ENCODE peak calls at places on chromosome 5, in four cellular contexts. Z is A549, G is K562, C is HepG2. S is an unnamed sample.
A peak's percentile ranks its signal among the peaks of the same experiment; 100 is the strongest.

GRCh38 chr5:95078868-95079267 is 206.0 kb downstream of the MCTP1 start:
- DNase-seq in C (no peak), Z (no peak), G (no peak), S (no peak)

GRCh38 chr5:7592910-7593309 is 197.0 kb downstream of the ADCY2 start:
- DNase-seq in G (peak; percentile 24), C (no peak), Z (no peak), S (peak; percentile 48)

GRCh38 chr5:6804766-6805165 is 91.5 kb downstream of the TENT4A start:
- DNase-seq in Z (no peak), C (no peak), G (no peak), S (no peak)

GRCh38 chr5:107570805-107571531 is 99.8 kb downstream of the EFNA5 start:
- DNase-seq in Z (peak; percentile 14), C (peak; percentile 2), G (no peak), S (peak; percentile 28)

GRCh38 chr5:159189310-159189709 is 20.0 kb downstream of the RNF145 start:
- DNase-seq in Z (no peak), G (no peak), C (no peak), S (no peak)

GRCh38 chr5:43038523-43038989 is 1.6 kb downstream of the ANXA2R start:
- DNase-seq in C (no peak), G (peak; percentile 58), Z (no peak), S (no peak)

GRCh38 chr5:112799661-112800060 is 61.4 kb upstream of the SRP19 start:
- DNase-seq in G (no peak), C (no peak), Z (no peak), S (no peak)

GRCh38 chr5:159034083-159034824 is 65.5 kb downstream of the EBF1 start:
- DNase-seq in G (no peak), C (no peak), Z (no peak), S (no peak)

GRCh38 chr5:1737790-1738405 is 61.7 kb downstream of the MRPL36 start:
- DNase-seq in Z (no peak), C (peak; percentile 31), G (peak; percentile 61), S (no peak)

GRCh38 chr5:24535646-24536045 is 109.1 kb downstream of the CDH10 start:
- DNase-seq in G (no peak), Z (no peak), C (no peak), S (no peak)

GRCh38 chr5:90368454-90369246 is 40.9 kb downstream of the CETN3 start:
- DNase-seq in G (no peak), Z (no peak), C (no peak), S (no peak)

GRCh38 chr5:61234019-61234418 is 71.8 kb upstream of the SMIM15 start:
- DNase-seq in C (no peak), Z (no peak), G (no peak), S (no peak)

GRCh38 chr5:122099060-122099790 is 21.2 kb upstream of the LOX start:
- DNase-seq in G (peak; percentile 79), Z (no peak), C (no peak), S (no peak)

GRCh38 chr5:124725040-124725434 is 21.4 kb downstream of the ZNF608 start:
- DNase-seq in G (peak; percentile 75), C (no peak), Z (no peak), S (no peak)

GRCh38 chr5:100232730-100233129 is 302.4 kb upstream of the FAM174A start:
- DNase-seq in G (no peak), C (no peak), Z (no peak), S (no peak)

GRCh38 chr5:165029471-165029870 is 1524.1 kb downstream of the MAT2B start:
- DNase-seq in Z (no peak), G (peak; percentile 3), C (peak; percentile 6), S (peak; percentile 44)

GRCh38 chr5:33588654-33589372 is 148.0 kb downstream of the TARS1 start:
- DNase-seq in Z (peak; percentile 21), C (peak; percentile 34), G (peak; percentile 80), S (peak; percentile 83)

GRCh38 chr5:76782444-76782843 is 36.4 kb upstream of the F2RL1 start:
- DNase-seq in C (no peak), Z (no peak), G (no peak), S (no peak)

GRCh38 chr5:1510631-1511030 is 13.1 kb downstream of the LPCAT1 start:
- DNase-seq in G (no peak), C (no peak), Z (no peak), S (peak; percentile 10)

DNA sequence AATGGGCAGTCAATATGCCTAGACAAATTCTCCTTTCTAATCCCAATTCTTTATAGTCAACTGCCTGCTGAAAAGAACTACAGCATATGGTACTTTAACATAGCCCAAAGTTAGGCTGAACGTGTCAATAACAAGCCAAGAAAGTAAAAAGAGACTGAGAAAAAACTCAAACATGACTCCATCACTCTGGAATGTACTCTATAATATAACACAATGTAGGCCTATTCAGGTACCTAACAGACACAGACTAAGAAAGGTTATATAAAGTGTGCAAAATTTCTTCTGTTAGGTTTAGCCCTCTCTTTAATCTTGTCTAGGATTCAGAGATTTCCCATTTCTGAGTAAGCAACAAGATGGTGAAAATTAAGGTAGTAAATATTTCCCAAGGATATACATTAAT is 209.7 kb upstream of the PRR16 start:
- DNase-seq in G (no peak), C (no peak), Z (no peak), S (no peak)
- TF ChIP-seq NR3C1 in G (no peak), C (no peak), Z (no peak), S (no peak)

DNA sequence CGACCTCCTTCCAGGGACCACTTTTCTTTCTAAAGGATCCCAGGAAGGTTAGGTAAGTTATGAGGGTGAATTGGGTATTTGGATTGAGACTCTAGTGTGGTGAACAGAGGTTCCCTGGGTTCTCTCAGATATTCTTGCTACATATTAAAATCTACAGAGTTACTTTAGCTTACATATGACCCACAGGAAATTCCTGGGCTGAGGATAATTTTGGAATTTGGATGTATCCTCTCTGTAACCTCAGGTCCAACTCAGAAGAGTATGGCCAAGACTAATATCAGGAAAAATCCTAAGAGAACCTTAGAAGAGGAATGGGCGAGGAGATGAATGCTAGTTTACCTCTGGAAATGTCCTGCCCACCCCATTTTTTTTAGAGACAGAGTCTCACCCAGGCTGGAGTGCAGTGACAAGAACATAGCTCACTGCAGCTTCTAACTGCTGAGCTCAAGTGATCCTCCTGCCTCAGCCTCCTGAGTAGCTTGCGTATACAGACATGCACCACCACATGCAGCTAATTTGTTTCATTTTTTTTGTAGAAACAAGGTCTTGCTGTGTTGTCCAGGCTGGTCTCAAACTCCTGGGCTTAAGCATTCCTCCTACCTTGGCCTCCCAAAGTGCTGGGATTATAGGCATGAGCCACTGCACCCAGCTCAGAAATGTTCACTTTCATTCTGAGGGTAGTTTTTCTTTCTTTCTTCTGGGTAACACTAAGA is 196.4 kb downstream of the ARHGEF28 start:
- DNase-seq in C (no peak), G (no peak), Z (no peak), S (no peak)
- TF ChIP-seq NR3C1 in C (no peak), G (no peak), Z (no peak), S (no peak)

GRCh38 chr5:136164226-136164625 is 28.7 kb downstream of the SMIM32 start:
- DNase-seq in Z (no peak), G (no peak), C (no peak), S (no peak)
- TF ChIP-seq NR3C1 in Z (no peak), G (no peak), C (no peak), S (no peak)

DNA sequence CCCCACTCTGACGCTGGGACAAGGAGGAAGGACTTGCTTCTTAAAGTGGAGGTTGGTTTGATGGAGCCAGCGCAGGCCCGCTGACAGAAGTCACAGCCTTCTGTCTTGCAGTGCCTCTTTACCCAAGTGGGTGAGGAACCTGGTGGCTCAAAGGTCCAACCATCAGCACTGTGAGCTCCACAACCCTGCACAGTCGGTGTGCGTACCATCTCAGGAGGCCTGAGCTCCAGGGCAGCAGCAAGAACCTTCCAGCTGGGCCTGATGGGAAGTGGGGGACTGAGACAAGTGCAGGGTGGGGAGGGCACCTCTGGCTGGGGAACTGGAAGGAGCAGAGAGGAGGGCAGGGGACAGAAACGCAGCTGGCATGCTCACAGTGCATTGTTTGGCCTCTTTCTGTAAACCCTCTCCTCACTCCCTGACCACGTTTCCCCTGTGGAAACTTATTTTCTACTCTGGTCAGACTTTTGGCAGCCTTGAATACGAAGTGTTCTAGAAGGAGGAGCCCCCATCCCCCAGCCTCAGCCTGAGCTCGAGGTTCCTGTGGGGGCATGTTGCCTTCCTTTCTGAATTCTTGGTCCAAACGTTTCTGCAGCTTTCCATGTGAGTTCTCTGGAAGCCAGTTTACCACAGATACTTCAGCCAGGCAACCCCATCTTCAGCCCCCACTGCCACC is 178.5 kb upstream of the PITX1 start:
- DNase-seq in G (no peak), C (no peak), Z (no peak), S (no peak)
- TF ChIP-seq NR3C1 in G (no peak), C (no peak), Z (no peak), S (no peak)

GRCh38 chr5:84228266-84228665 is 156.4 kb downstream of the EDIL3 start:
- DNase-seq in Z (no peak), C (no peak), G (no peak), S (no peak)

GRCh38 chr5:84229045-84229444 is 155.6 kb downstream of the EDIL3 start:
- DNase-seq in G (no peak), C (no peak), Z (no peak), S (no peak)

GRCh38 chr5:84231390-84231789 is 153.3 kb downstream of the EDIL3 start:
- DNase-seq in G (no peak), C (no peak), Z (no peak), S (no peak)

GRCh38 chr5:84227221-84227620 is 157.5 kb downstream of the EDIL3 start:
- DNase-seq in C (no peak), Z (no peak), G (no peak), S (no peak)
- TF ChIP-seq NR3C1 in C (no peak), Z (no peak), G (no peak), S (no peak)

DNA sequence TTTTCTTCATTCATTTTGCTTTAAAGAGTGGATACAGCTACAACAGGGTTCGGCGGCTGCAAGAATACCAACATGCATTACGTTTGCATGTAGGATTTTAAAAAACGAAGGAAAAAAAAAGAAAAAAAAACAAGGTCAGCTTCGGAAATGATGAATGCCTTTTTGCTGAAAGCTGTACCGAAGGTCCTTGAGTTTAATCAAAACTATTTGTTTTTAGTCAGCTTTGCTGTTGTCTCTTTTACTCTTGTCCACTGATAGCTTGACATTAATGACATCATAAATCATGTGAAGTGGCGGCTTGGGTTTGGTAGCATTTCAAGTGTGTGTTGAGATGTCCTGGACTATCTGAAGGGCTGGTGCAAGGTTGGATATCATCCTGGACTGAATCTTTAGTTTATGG is 779.1 kb downstream of the NR2F1-AS1 start:
- DNase-seq in G (no peak), Z (no peak), C (peak; percentile 36), S (no peak)
- TF ChIP-seq NR3C1 in G (no peak), Z (no peak), C (no peak), S (no peak)